ENCODE peak calls at places on chromosomes 16 and 17, in nine cellular contexts. O is activated CD4-positive, alpha-beta T cell treated with anti-CD3 and anti-CD28 coated beads, Interleukin-2, amount 50 U/mL, for 4 hours; Z is AG10803; Q is EL; I is occipital lobe; F is CD4-positive, alpha-beta T cell; Y is astrocyte of the spinal cord; E is cardiac septum; J is brain microvascular endothelial cell. N is an unnamed sample.

GRCh38 chr16:4801051-4801961 is 1.1 kb downstream of the ROGDI start:
- DNase-seq in O (no peak), Z (no peak), Q (no peak), I (no peak), F (no peak), Y (no peak), E (no peak), J (no peak), N (no peak)

GRCh38 chr17:6551909-6552768 is 4.2 kb downstream of the PITPNM3 start:
- DNase-seq in O (no peak), Z (no peak), Q (no peak), I (no peak), F (no peak), Y (no peak), E (no peak), J (no peak), N (no peak)

GRCh38 chr16:49557070-49557446 is 183.5 kb downstream of the C16orf78 start:
- DNase-seq in O (no peak), Z (no peak), Q (no peak), I (no peak), F (no peak), Y (no peak), E (no peak), J (no peak), N (no peak)

GRCh38 chr17:69715656-69716055 is 301.2 kb downstream of the MAP2K6 start:
- DNase-seq in O (no peak), Z (no peak), Q (no peak), I (no peak), F (no peak), Y (no peak), E (no peak), J (no peak), N (no peak)

GRCh38 chr16:4465977-4466779 is 8.2 kb downstream of the NMRAL1 start:
- DNase-seq in O (peak), Z (no peak), Q (no peak), I (no peak), F (peak), Y (no peak), E (peak), J (no peak), N (peak)

GRCh38 chr17:4480929-4481898 is 17.5 kb upstream of the SPNS2 start:
- DNase-seq in O (no peak), Z (no peak), Q (no peak), I (no peak), F (peak), Y (no peak), E (peak), J (no peak), N (no peak)

GRCh38 chr16:81905277-81905676 is 106.0 kb downstream of the SDR42E1 start:
- DNase-seq in O (no peak), Z (no peak), Q (no peak), I (no peak), F (no peak), Y (no peak), E (no peak), J (no peak), N (no peak)

GRCh38 chr16:12496181-12496580 is 307.5 kb downstream of the CPPED1 start:
- DNase-seq in O (no peak), Z (no peak), Q (no peak), I (no peak), F (no peak), Y (no peak), E (peak), J (no peak), N (no peak)

GRCh38 chr16:79137528-79137927 is 463.0 kb downstream of the MAF start:
- DNase-seq in O (no peak), Z (no peak), Q (no peak), I (no peak), F (no peak), Y (no peak), E (no peak), J (no peak), N (no peak)

GRCh38 chr17:48276776-48277175 is 153.2 kb downstream of the SKAP1 start:
- DNase-seq in O (no peak), Z (no peak), Q (no peak), I (no peak), F (no peak), Y (no peak), E (no peak), J (no peak), N (no peak)

GRCh38 chr17:76252040-76252954 is 12.0 kb upstream of the RNF157 start:
- DNase-seq in O (no peak), Z (peak), Q (peak), I (no peak), F (no peak), Y (peak), E (peak), J (peak), N (no peak)

GRCh38 chr16:23006380-23006779 is 142.9 kb downstream of the USP31 start:
- DNase-seq in O (no peak), Z (no peak), Q (no peak), I (no peak), F (no peak), Y (no peak), E (no peak), J (no peak), N (no peak)

GRCh38 chr16:27408012-27408601 is 6.1 kb downstream of the IL21R start:
- DNase-seq in O (peak), Z (peak), Q (peak), I (no peak), F (no peak), Y (peak), E (no peak), J (peak), N (no peak)

GRCh38 chr17:49942918-49943317 is 26.1 kb upstream of the DLX4 start:
- DNase-seq in O (no peak), Z (no peak), Q (no peak), I (no peak), F (no peak), Y (no peak), E (no peak), J (no peak), N (no peak)

GRCh38 chr17:78131172-78132085 is 858 bp downstream of the TMC8 start:
- DNase-seq in O (peak), Z (no peak), Q (no peak), I (peak), F (no peak), Y (no peak), E (peak), J (no peak), N (no peak)

GRCh38 chr16:2296662-2297505 is 29.0 kb upstream of the RNPS1 start:
- DNase-seq in O (no peak), Z (peak), Q (peak), I (no peak), F (no peak), Y (peak), E (no peak), J (no peak), N (no peak)